ENCODE peak calls at places on chromosomes 12 and 14, in five cellular contexts. I is K562, S is GM12891, X is H1, O is HepG2. E is an unnamed sample.

GRCh38 chr14:27528328-27528727 is 930.5 kb upstream of the NOVA1 start:
- DNase-seq in I (peak), S (no peak), X (no peak), O (peak), E (no peak)

GRCh38 chr12:131990066-131990979 is 40.6 kb downstream of the EP400 start:
- DNase-seq in I (no peak), S (no peak), X (peak), O (no peak), E (no peak)

GRCh38 chr14:48008646-48009045 is 333.2 kb upstream of the MDGA2 start:
- DNase-seq in I (no peak), S (no peak), X (no peak), O (no peak), E (no peak)

GRCh38 chr12:121720762-121721161 is 8.2 kb downstream of the TMEM120B start:
- DNase-seq in I (no peak), S (no peak), X (no peak), O (no peak), E (no peak)

GRCh38 chr14:78851189-78851588 is 681.0 kb downstream of the NRXN3 start:
- DNase-seq in I (no peak), S (no peak), X (no peak), O (no peak), E (no peak)

GRCh38 chr12:27534060-27534764 is 10.2 kb downstream of the PPFIBP1 start:
- DNase-seq in I (no peak), S (no peak), X (no peak), O (no peak), E (no peak)

GRCh38 chr14:56005580-56006053 is 112.6 kb upstream of the PELI2 start:
- DNase-seq in I (no peak), S (no peak), X (peak), O (no peak), E (no peak)

GRCh38 chr14:104680056-104680805 is 9.2 kb upstream of the INF2 start:
- DNase-seq in I (peak), S (no peak), X (no peak), O (no peak), E (no peak)

GRCh38 chr12:24810378-24810777 is 138.5 kb downstream of the BCAT1 start:
- DNase-seq in I (no peak), S (no peak), X (no peak), O (no peak), E (no peak)

GRCh38 chr12:530871-531270 is 71.1 kb downstream of the B4GALNT3 start:
- DNase-seq in I (no peak), S (no peak), X (no peak), O (no peak), E (no peak)

GRCh38 chr12:59620326-59620725 is 24.5 kb downstream of the SLC16A7 start:
- DNase-seq in I (no peak), S (no peak), X (no peak), O (no peak), E (no peak)

GRCh38 chr14:93331375-93332031 is 1.3 kb downstream of the BTBD7 start:
- DNase-seq in I (no peak), S (no peak), X (no peak), O (no peak), E (no peak)

GRCh38 chr12:32947203-32947795 is 50.7 kb upstream of the PKP2 start:
- DNase-seq in I (peak), S (no peak), X (no peak), O (peak), E (no peak)

GRCh38 chr12:89181271-89181920 is 170.9 kb downstream of the DUSP6 start:
- DNase-seq in I (no peak), S (no peak), X (no peak), O (no peak), E (no peak)

DNA sequence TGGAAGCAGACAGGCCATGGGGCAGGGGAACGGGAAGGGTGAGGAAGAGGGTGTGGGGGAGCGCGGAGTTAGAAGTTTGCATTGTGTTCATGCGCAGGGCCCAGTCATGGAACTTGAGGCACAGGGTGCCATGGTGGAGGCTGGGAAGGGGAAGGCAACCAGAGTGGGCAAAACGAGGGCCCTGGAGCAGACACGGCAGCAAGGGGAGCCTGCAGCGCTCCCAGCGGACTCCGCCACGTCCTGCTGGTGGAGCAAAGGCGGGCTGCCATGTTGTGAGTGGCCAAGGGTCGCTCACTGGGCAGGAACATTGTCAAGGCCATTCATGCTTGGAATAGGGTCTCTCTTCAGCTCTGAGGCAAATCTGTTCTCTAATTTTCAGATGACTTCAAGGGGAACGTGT is 20.5 kb downstream of the DEGS2 start:
- DNase-seq in I (no peak), S (no peak), X (no peak), O (no peak), E (no peak)
- TF ChIP-seq TAF1 in I (no peak), S (no peak), X (no peak), O (no peak), E (no peak)

DNA sequence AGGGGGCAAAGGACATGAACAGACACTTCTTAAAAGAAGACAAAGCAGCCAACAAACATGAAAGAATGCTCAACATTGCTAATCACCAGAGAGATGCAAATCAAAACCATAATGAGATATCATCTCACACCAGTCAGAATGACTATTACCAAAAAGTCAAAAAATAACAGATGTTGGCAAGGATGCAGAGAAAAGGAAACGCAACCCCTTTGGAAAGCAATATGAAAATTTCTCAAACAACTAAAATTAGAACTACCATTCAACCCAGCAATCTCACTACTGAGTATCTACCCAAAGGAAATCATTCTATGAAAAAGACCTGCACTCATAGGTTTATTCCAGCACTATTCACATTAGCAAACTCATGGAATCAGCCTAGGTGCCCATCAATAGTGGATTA is 25.6 kb downstream of the MDM1 start:
- DNase-seq in I (no peak), S (no peak), X (no peak), O (no peak), E (no peak)
- TF ChIP-seq POLR2A in I (no peak), S (no peak), X (no peak), O (no peak), E (no peak)

GRCh38 chr14:33737446-33737845 is 213.4 kb downstream of the EGLN3 start:
- DNase-seq in I (no peak), S (no peak), X (no peak), O (no peak), E (no peak)
- TF ChIP-seq TAF1 in I (no peak), S (no peak), X (no peak), O (no peak), E (no peak)

GRCh38 chr14:53947452-53948180 is 9.0 kb downstream of the BMP4 start:
- DNase-seq in I (no peak), S (no peak), X (no peak), O (peak), E (no peak)
- TF ChIP-seq POLR2A in I (no peak), S (no peak), X (no peak), O (no peak), E (no peak)

GRCh38 chr12:78494911-78495310 is 369.7 kb upstream of the SYT1 start:
- DNase-seq in I (no peak), S (no peak), X (no peak), O (no peak), E (no peak)
- TF ChIP-seq TAF1 in I (no peak), S (no peak), X (no peak), O (no peak), E (no peak)

GRCh38 chr14:61319706-61320105 is 1.7 kb upstream of the PRKCH start:
- DNase-seq in I (no peak), S (no peak), X (no peak), O (no peak), E (no peak)

GRCh38 chr14:61322011-61322798 is 826 bp downstream of the PRKCH start:
- DNase-seq in I (no peak), S (no peak), X (peak), O (no peak), E (no peak)

GRCh38 chr14:61322799-61323290 is 1.5 kb downstream of the PRKCH start:
- DNase-seq in I (no peak), S (no peak), X (no peak), O (no peak), E (no peak)

GRCh38 chr14:61320806-61321384 is 484 bp upstream of the PRKCH start:
- DNase-seq in I (no peak), S (no peak), X (no peak), O (no peak), E (no peak)

GRCh38 chr14:61321385-61322010 is at the start of gene PRKCH:
- DNase-seq in I (peak), S (peak), X (peak), O (peak), E (peak)
- TF ChIP-seq POLR2A in I (no peak), S (no peak), X (no peak), O (no peak), E (no peak)

GRCh38 chr12:76542908-76543307 is 16.7 kb downstream of the OSBPL8 start:
- DNase-seq in I (no peak), S (no peak), X (no peak), O (no peak), E (no peak)
- TF ChIP-seq TAF1 in I (no peak), S (no peak), X (no peak), O (no peak), E (no peak)

DNA sequence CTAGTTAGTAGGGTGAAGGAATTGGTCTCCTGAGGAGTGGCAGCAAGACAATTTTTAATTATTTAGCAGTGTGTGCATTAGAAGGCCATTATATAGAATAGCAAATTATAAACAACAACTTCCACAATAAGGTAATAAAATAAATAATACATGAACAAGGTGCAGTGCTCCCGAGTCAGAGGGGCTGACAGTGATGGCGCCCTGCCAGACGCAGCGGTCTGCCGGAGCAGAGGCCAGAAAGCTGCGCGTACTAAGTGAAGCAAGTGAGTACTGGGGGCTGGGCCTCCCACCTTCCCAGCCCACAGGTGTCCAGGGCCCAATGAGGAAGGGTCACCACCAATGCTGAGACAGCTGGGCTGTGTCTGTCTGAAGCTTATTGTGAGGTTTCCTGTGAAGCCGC is 72.0 kb upstream of the VRK1 start:
- DNase-seq in I (no peak), S (no peak), X (no peak), O (no peak), E (no peak)
- TF ChIP-seq POLR2A in I (no peak), S (no peak), X (no peak), O (no peak), E (no peak)

E was measured in GM12892.